ENCODE peak calls at places on chromosomes 7 and 10, in four cellular contexts. One of them, this sample, is unnamed.

GRCh38 chr10:102322914-102323313 is 72.6 kb upstream of the NFKB2 start:
- DNase-seq in mucosa of gallbladder: no peak
- DNase-seq in activated CD4-positive, CD25-positive, alpha-beta regulatory T cell: no peak
- DNase-seq in HT-29: no peak
- DNase-seq in this sample: no peak

GRCh38 chr10:54477738-54478137 is 323.3 kb downstream of the PCDH15 start:
- DNase-seq in HT-29: no peak
- DNase-seq in mucosa of gallbladder: no peak
- DNase-seq in activated CD4-positive, CD25-positive, alpha-beta regulatory T cell: no peak
- DNase-seq in this sample: no peak

GRCh38 chr10:31745612-31746376 is 182.8 kb downstream of the ARHGAP12 start:
- DNase-seq in HT-29: no peak
- DNase-seq in activated CD4-positive, CD25-positive, alpha-beta regulatory T cell: peak; percentile 16
- DNase-seq in mucosa of gallbladder: no peak
- DNase-seq in this sample: no peak

GRCh38 chr7:6691609-6692106 is 15.1 kb downstream of the ZNF12 start:
- DNase-seq in mucosa of gallbladder: no peak
- DNase-seq in activated CD4-positive, CD25-positive, alpha-beta regulatory T cell: no peak
- DNase-seq in HT-29: no peak
- DNase-seq in this sample: no peak

GRCh38 chr7:158043461-158044155 is 544.0 kb downstream of the PTPRN2 start:
- DNase-seq in mucosa of gallbladder: no peak
- DNase-seq in activated CD4-positive, CD25-positive, alpha-beta regulatory T cell: no peak
- DNase-seq in HT-29: no peak
- DNase-seq in this sample: no peak

GRCh38 chr7:151844080-151844827 is 32.7 kb downstream of the PRKAG2 start:
- DNase-seq in HT-29: no peak
- DNase-seq in activated CD4-positive, CD25-positive, alpha-beta regulatory T cell: no peak
- DNase-seq in mucosa of gallbladder: no peak
- DNase-seq in this sample: no peak

GRCh38 chr7:95047291-95047690 is 139.9 kb downstream of the PPP1R9A start:
- DNase-seq in HT-29: no peak
- DNase-seq in mucosa of gallbladder: no peak
- DNase-seq in activated CD4-positive, CD25-positive, alpha-beta regulatory T cell: no peak
- DNase-seq in this sample: no peak

GRCh38 chr10:116300477-116301034 is 23.7 kb upstream of the CCDC172 start:
- DNase-seq in mucosa of gallbladder: no peak
- DNase-seq in HT-29: no peak
- DNase-seq in activated CD4-positive, CD25-positive, alpha-beta regulatory T cell: no peak
- DNase-seq in this sample: no peak

GRCh38 chr10:89250814-89251416 is 660 bp downstream of the LIPA start:
- DNase-seq in HT-29: peak; percentile 12
- DNase-seq in activated CD4-positive, CD25-positive, alpha-beta regulatory T cell: no peak
- DNase-seq in mucosa of gallbladder: no peak
- DNase-seq in this sample: no peak

GRCh38 chr7:10022957-10023356 is 950.7 kb upstream of the PHF14 start:
- DNase-seq in mucosa of gallbladder: peak; percentile 17
- DNase-seq in activated CD4-positive, CD25-positive, alpha-beta regulatory T cell: no peak
- DNase-seq in HT-29: peak; percentile 68
- DNase-seq in this sample: no peak

GRCh38 chr7:26291699-26292538 is at the start of gene SNX10:
- DNase-seq in HT-29: peak; percentile 42
- DNase-seq in mucosa of gallbladder: peak; percentile 32
- DNase-seq in activated CD4-positive, CD25-positive, alpha-beta regulatory T cell: peak; percentile 34
- DNase-seq in this sample: no peak

GRCh38 chr7:101884671-101885596 is 67.5 kb downstream of the CUX1 start:
- DNase-seq in activated CD4-positive, CD25-positive, alpha-beta regulatory T cell: no peak
- DNase-seq in HT-29: no peak
- DNase-seq in mucosa of gallbladder: no peak
- DNase-seq in this sample: no peak

GRCh38 chr7:41447106-41448042 is 255.5 kb downstream of the INHBA start:
- DNase-seq in activated CD4-positive, CD25-positive, alpha-beta regulatory T cell: no peak
- DNase-seq in HT-29: no peak
- DNase-seq in mucosa of gallbladder: no peak
- DNase-seq in this sample: no peak

GRCh38 chr7:102117743-102118142 is 168.9 kb upstream of the SH2B2 start:
- DNase-seq in mucosa of gallbladder: no peak
- DNase-seq in HT-29: no peak
- DNase-seq in activated CD4-positive, CD25-positive, alpha-beta regulatory T cell: no peak
- DNase-seq in this sample: no peak

GRCh38 chr7:90788057-90788456 is 191.9 kb downstream of the CDK14 start:
- DNase-seq in activated CD4-positive, CD25-positive, alpha-beta regulatory T cell: no peak
- DNase-seq in HT-29: no peak
- DNase-seq in mucosa of gallbladder: no peak
- DNase-seq in this sample: no peak

GRCh38 chr10:132292287-132292971 is 15.3 kb downstream of the STK32C start:
- DNase-seq in activated CD4-positive, CD25-positive, alpha-beta regulatory T cell: no peak
- DNase-seq in HT-29: no peak
- DNase-seq in mucosa of gallbladder: no peak
- DNase-seq in this sample: no peak

GRCh38 chr10:126803394-126803793 is 101.8 kb upstream of the DOCK1 start:
- DNase-seq in activated CD4-positive, CD25-positive, alpha-beta regulatory T cell: no peak
- DNase-seq in HT-29: no peak
- DNase-seq in mucosa of gallbladder: no peak
- DNase-seq in this sample: no peak

GRCh38 chr7:1667566-1668485 is 2.3 kb upstream of the ELFN1 start:
- DNase-seq in HT-29: no peak
- DNase-seq in mucosa of gallbladder: no peak
- DNase-seq in activated CD4-positive, CD25-positive, alpha-beta regulatory T cell: no peak
- DNase-seq in this sample: no peak

This sample was measured in GOT3.